ENCODE peak calls at places on chromosomes 16 and 17, in six cellular contexts. V is K562, I is WTC11, Z is H1, D is GM12878, E is HepG2. R is an unnamed sample.

GRCh38 chr17:57987582-57988300 is at the start of gene VEZF1:
- DNase-seq in V (peak; percentile 88), I (peak; percentile 76), Z (no peak), D (no peak), E (peak; percentile 68), R (peak; percentile 48)

GRCh38 chr16:2082171-2082982 is 34.6 kb downstream of the TSC2 start:
- DNase-seq in Z (no peak), V (no peak), D (no peak), I (no peak), E (no peak), R (no peak)

GRCh38 chr17:2547176-2547575 is 35.5 kb upstream of the METTL16 start:
- DNase-seq in I (no peak), D (no peak), Z (no peak), E (peak; percentile 38), V (no peak), R (no peak)

GRCh38 chr17:10875411-10875810 is 37.5 kb upstream of the PIRT start:
- DNase-seq in D (no peak), I (peak; percentile 45), E (no peak), Z (peak; percentile 78), V (peak; percentile 6), R (no peak)

GRCh38 chr17:69820881-69821473 is 254.0 kb upstream of the KCNJ16 start:
- DNase-seq in Z (no peak), E (no peak), I (no peak), D (no peak), V (no peak), R (no peak)

GRCh38 chr16:67883872-67884261 is 818 bp upstream of the NRN1L start:
- DNase-seq in Z (peak; percentile 90), D (no peak), V (peak; percentile 77), I (peak; percentile 88), E (peak; percentile 51), R (peak; percentile 29)

GRCh38 chr17:48593840-48594411 is 347 bp upstream of the HOXB5 start:
- DNase-seq in I (peak; percentile 90), D (no peak), Z (peak; percentile 95), E (peak; percentile 31), V (peak; percentile 87), R (no peak)

GRCh38 chr16:72857841-72858594 is 189.9 kb downstream of the ZFHX3 start:
- DNase-seq in D (no peak), E (no peak), I (no peak), V (no peak), Z (no peak), R (no peak)

GRCh38 chr17:65268832-65269231 is 131.7 kb downstream of the RGS9 start:
- DNase-seq in I (no peak), Z (no peak), V (no peak), D (no peak), E (no peak), R (no peak)

GRCh38 chr16:48607056-48607825 is 2.7 kb downstream of the N4BP1 start:
- DNase-seq in D (no peak), E (no peak), Z (no peak), V (no peak), I (no peak), R (no peak)

GRCh38 chr16:57683599-57684545 is 10.7 kb upstream of the DRC7 start:
- DNase-seq in Z (no peak), D (no peak), I (no peak), V (no peak), E (no peak), R (no peak)

GRCh38 chr16:85526132-85526731 is 86.9 kb upstream of the GSE1 start:
- DNase-seq in I (no peak), D (no peak), Z (no peak), E (peak; percentile 53), V (no peak), R (no peak)

GRCh38 chr17:3976675-3977171 is 12.5 kb upstream of the ATP2A3 start:
- DNase-seq in E (no peak), I (no peak), Z (no peak), V (no peak), D (no peak), R (no peak)

GRCh38 chr16:48885456-48885855 is 275.5 kb upstream of the N4BP1 start:
- DNase-seq in E (no peak), Z (no peak), D (no peak), V (no peak), I (no peak), R (no peak)

GRCh38 chr17:66580178-66580577 is 254.7 kb upstream of the CACNG5 start:
- DNase-seq in Z (no peak), V (no peak), E (peak; percentile 40), I (peak; percentile 28), D (no peak), R (no peak)

GRCh38 chr17:4436381-4436780 is 2.6 kb downstream of the SPNS3 start:
- DNase-seq in V (no peak), D (no peak), E (no peak), I (no peak), Z (no peak), R (no peak)

GRCh38 chr17:62692721-62693431 is 65.4 kb downstream of the MRC2 start:
- DNase-seq in E (peak; percentile 24), I (peak; percentile 78), V (peak; percentile 92), D (no peak), Z (peak; percentile 77), R (no peak)

GRCh38 chr16:85512716-85513115 is 100.4 kb upstream of the GSE1 start:
- DNase-seq in I (no peak), E (no peak), V (no peak), D (no peak), Z (no peak), R (no peak)

GRCh38 chr17:46742539-46743270 is 75.8 kb downstream of the WNT3 start:
- DNase-seq in V (peak; percentile 79), I (no peak), Z (no peak), E (no peak), D (no peak), R (peak; percentile 57)

GRCh38 chr16:14249291-14250032 is 178.3 kb downstream of the MRTFB start:
- DNase-seq in E (peak; percentile 53), I (peak; percentile 45), D (peak; percentile 13), V (peak; percentile 37), Z (peak; percentile 71), R (peak; percentile 12)

GRCh38 chr16:15608398-15609285 is 34.3 kb downstream of the MARF1 start:
- DNase-seq in V (no peak), Z (no peak), E (peak; percentile 90), D (no peak), I (no peak), R (no peak)

GRCh38 chr16:75679366-75679765 is 2.6 kb upstream of the CPHXL2 start:
- DNase-seq in I (no peak), D (no peak), E (no peak), Z (no peak), V (no peak), R (no peak)

GRCh38 chr16:78696797-78697196 is 597.3 kb downstream of the WWOX start:
- DNase-seq in V (no peak), I (no peak), Z (no peak), E (no peak), D (no peak), R (no peak)

GRCh38 chr17:47935961-47936360 is 5.4 kb upstream of the PNPO start:
- DNase-seq in V (peak; percentile 86), D (no peak), E (no peak), Z (no peak), I (no peak), R (peak; percentile 92)

GRCh38 chr16:61791465-61791864 is 244.8 kb downstream of the CDH8 start:
- DNase-seq in E (no peak), I (no peak), Z (no peak), V (no peak), D (no peak), R (no peak)

GRCh38 chr17:71033336-71033735 is 864.0 kb downstream of the KCNJ2 start:
- DNase-seq in Z (no peak), E (no peak), I (peak; percentile 19), D (no peak), V (no peak), R (no peak)

DNA sequence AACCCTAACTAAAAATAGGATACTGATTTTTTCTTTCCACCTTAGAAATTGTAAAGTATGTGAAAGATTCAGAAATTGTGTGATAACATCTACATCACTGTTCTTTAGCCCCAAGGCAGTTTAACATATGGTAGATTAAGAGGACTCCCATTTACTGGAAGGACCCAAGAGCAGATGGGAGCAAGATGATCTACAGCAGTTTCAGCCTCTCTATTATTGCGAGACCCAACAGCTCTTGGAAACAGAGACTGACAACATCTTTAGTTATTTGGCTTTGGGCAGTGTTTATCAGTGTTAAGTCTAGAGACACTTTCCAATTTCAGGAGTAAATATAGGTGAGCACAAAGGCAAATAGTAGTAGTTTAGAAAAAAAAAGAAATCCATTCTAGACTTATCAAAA is 124.9 kb upstream of the CORO6 start:
- DNase-seq in D (no peak), V (no peak), I (no peak), E (no peak), Z (no peak), R (no peak)
- TF ChIP-seq ATF3 in D (no peak), V (no peak), I (no peak), E (no peak), Z (no peak), R (no peak)

DNA sequence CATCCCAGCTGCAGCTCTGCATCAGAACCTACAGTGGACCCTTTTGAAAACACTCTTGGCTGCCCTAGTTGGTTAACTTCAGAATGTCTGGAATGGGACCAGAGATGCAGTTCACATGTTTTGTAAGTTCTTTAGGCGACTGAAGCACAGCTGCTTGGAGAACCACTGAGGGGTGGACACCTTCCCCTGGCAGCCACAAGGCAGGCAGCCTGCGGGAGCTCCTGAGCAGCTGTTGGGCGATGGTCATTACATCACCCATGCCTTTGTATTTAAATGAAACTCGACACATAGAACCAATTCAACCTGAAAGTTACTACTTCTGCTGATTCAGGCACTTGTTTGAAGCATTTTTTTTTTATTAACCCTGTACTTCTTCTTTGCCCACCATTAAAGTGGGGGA is 151.5 kb downstream of the LGALS9B start:
- DNase-seq in V (no peak), D (no peak), Z (no peak), E (no peak), I (no peak), R (no peak)
- TF ChIP-seq SP1 in V (no peak), D (no peak), Z (no peak), E (no peak), I (no peak), R (no peak)

DNA sequence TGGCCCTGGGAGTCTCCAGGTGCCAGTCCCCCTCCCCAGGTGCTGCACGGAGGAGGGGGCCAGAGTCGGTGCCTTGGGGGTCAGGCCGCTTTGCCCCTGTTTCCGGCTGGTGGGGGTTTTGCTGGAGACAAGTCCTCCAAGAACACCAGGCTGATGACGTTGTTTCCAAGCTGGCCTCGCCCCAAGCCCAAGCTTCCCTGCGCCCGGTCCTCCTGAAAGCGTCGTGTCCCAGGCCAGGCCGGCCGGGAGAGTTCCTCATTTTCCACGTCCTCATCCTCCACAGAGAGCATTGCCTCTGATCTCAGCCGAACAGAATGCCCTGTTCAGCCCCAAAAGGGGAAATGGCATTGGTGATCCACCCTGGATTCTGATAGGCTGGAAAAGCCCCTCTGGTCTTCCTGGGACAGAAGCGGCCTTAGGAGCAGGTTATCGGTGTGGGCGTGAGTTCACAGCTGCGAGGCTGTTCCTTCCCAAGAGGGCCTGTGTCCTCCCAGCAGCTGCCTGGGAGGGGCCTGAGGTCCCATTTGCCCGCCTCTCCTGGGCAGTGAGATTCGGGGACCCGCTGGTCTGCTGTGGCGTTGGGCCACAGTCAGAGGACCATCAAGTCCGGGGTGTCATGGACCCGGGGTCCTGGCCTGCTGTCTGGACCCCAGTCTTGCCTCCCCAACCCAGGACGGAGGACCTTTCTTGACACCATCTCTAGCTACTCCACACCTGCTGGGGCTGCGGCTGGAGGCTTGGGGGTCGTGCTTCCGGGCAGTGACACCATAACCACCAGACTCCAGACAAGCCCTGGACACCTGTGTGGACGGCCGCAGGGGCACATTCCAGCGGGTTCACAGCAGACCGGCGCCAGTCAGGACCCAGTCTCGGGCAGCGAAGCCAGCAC is 7.1 kb downstream of the SOX8 start:
- DNase-seq in V (no peak), D (no peak), E (no peak), I (no peak), Z (no peak), R (no peak)
- TF ChIP-seq ATF3 in V (no peak), D (no peak), E (no peak), I (no peak), Z (no peak), R (no peak)

GRCh38 chr17:45228985-45229517 is 7.4 kb downstream of the FMNL1 start:
- DNase-seq in Z (no peak), V (peak; percentile 90), D (peak; percentile 68), E (peak; percentile 56), I (peak; percentile 59), R (no peak)
- TF ChIP-seq SP1 in Z (no peak), V (no peak), D (peak; percentile 85), E (no peak), I (no peak), R (no peak)

R was measured in HCT116.